ENCODE peak calls at places on chromosomes 12 and 14, in five cellular contexts. V, K, R, F and L are unnamed samples.
A peak's percentile ranks its signal among the peaks of the same experiment; 100 is the strongest.

GRCh38 chr12:131060011-131060703 is 106.5 kb downstream of the ADGRD1 start:
- DNase-seq in V (no peak), K (no peak), R (no peak), F (peak; percentile 40), L (no peak)

GRCh38 chr12:6450091-6450868 is 1.6 kb upstream of the TAPBPL start:
- DNase-seq in V (no peak), K (no peak), R (no peak), F (no peak), L (no peak)

GRCh38 chr12:125159687-125160086 is 94.5 kb downstream of the AACS start:
- DNase-seq in V (no peak), K (no peak), R (no peak), F (no peak), L (no peak)

GRCh38 chr12:20212658-20213387 is 155.5 kb upstream of the PDE3A start:
- DNase-seq in V (peak; percentile 97), K (peak; percentile 83), R (peak; percentile 88), F (peak; percentile 66), L (peak; percentile 99)

GRCh38 chr12:12705833-12706520 is 10.0 kb upstream of the GPR19 start:
- DNase-seq in V (no peak), K (peak; percentile 71), R (no peak), F (peak; percentile 80), L (no peak)

GRCh38 chr14:101508196-101508947 is 52.9 kb upstream of the DIO3 start:
- DNase-seq in V (no peak), K (no peak), R (no peak), F (peak; percentile 23), L (no peak)

GRCh38 chr12:108807996-108808725 is 49.2 kb downstream of the SSH1 start:
- DNase-seq in V (peak; percentile 19), K (no peak), R (no peak), F (no peak), L (no peak)

GRCh38 chr14:104107101-104107581 is 21.6 kb downstream of the ASPG start:
- DNase-seq in V (no peak), K (peak; percentile 43), R (no peak), F (peak; percentile 48), L (no peak)

GRCh38 chr12:106760184-106760531 is 14.3 kb upstream of the RIC8B start:
- DNase-seq in V (no peak), K (no peak), R (no peak), F (no peak), L (no peak)

GRCh38 chr12:91685917-91686316 is 459.7 kb downstream of the BTG1 start:
- DNase-seq in V (peak; percentile 28), K (no peak), R (peak; percentile 47), F (no peak), L (peak; percentile 22)

GRCh38 chr12:47549258-47549657 is 156.6 kb downstream of the RPAP3 start:
- DNase-seq in V (no peak), K (no peak), R (no peak), F (no peak), L (no peak)

GRCh38 chr14:51653096-51653814 is 1.5 kb downstream of the FRMD6 start:
- DNase-seq in V (peak; percentile 88), K (no peak), R (peak; percentile 42), F (no peak), L (no peak)

GRCh38 chr12:91215940-91216454 is 33.4 kb upstream of the DCN start:
- DNase-seq in V (peak; percentile 70), K (no peak), R (peak; percentile 29), F (no peak), L (peak; percentile 65)

GRCh38 chr12:3333583-3333982 is 157.4 kb upstream of the PRMT8 start:
- DNase-seq in V (no peak), K (no peak), R (no peak), F (no peak), L (no peak)

GRCh38 chr12:130565189-130565588 is 150.9 kb downstream of the RIMBP2 start:
- DNase-seq in V (no peak), K (no peak), R (no peak), F (no peak), L (no peak)

GRCh38 chr12:123119808-123120207 is 31.1 kb downstream of the PITPNM2 start:
- DNase-seq in V (no peak), K (no peak), R (peak; percentile 24), F (no peak), L (no peak)

GRCh38 chr14:105489607-105490317 is 1.3 kb upstream of the TEDC1 start:
- DNase-seq in V (peak; percentile 74), K (peak; percentile 85), R (peak; percentile 61), F (peak; percentile 90), L (peak; percentile 43)

GRCh38 chr12:70994217-70994788 is 73.8 kb upstream of the PTPRR start:
- DNase-seq in V (peak; percentile 94), K (no peak), R (peak; percentile 79), F (no peak), L (peak; percentile 95)

GRCh38 chr12:5556033-5556614 is 124.2 kb downstream of the NTF3 start:
- DNase-seq in V (no peak), K (no peak), R (no peak), F (no peak), L (no peak)

GRCh38 chr12:115922952-115923564 is 354.4 kb downstream of the MED13L start:
- DNase-seq in V (no peak), K (no peak), R (no peak), F (no peak), L (no peak)

GRCh38 chr14:51653855-51654548 is 2.3 kb downstream of the FRMD6 start:
- DNase-seq in V (no peak), K (no peak), R (no peak), F (no peak), L (no peak)

GRCh38 chr12:31016057-31016456 is 57.6 kb upstream of the DDX11 start:
- DNase-seq in V (no peak), K (no peak), R (no peak), F (no peak), L (no peak)

GRCh38 chr12:121803861-121804416 is at the start of gene SETD1B:
- DNase-seq in V (peak; percentile 72), K (peak; percentile 84), R (peak; percentile 61), F (peak; percentile 84), L (no peak)

GRCh38 chr12:67649165-67650126 is 901 bp downstream of the DYRK2 start:
- DNase-seq in V (peak; percentile 15), K (peak; percentile 76), R (no peak), F (peak; percentile 73), L (no peak)

GRCh38 chr12:45732936-45733335 is 3.4 kb downstream of the ARID2 start:
- DNase-seq in V (no peak), K (no peak), R (no peak), F (no peak), L (no peak)

GRCh38 chr12:10753066-10753465 is 29.9 kb upstream of the YBX3 start:
- DNase-seq in V (peak; percentile 63), K (no peak), R (peak; percentile 48), F (no peak), L (peak; percentile 61)

GRCh38 chr12:116547955-116548471 is 11.2 kb upstream of the MAP1LC3B2 start:
- DNase-seq in V (peak; percentile 58), K (no peak), R (no peak), F (no peak), L (peak; percentile 40)

GRCh38 chr12:51821423-51822260 is 26.9 kb downstream of the FIGNL2 start:
- DNase-seq in V (no peak), K (no peak), R (no peak), F (no peak), L (no peak)

GRCh38 chr12:113747048-113747447 is 219.1 kb downstream of the RBM19 start:
- DNase-seq in V (no peak), K (no peak), R (no peak), F (no peak), L (no peak)

GRCh38 chr14:68952544-68953535 is 26.3 kb downstream of the ACTN1 start:
- DNase-seq in V (peak; percentile 83), K (no peak), R (peak; percentile 76), F (no peak), L (peak; percentile 57)

GRCh38 chr12:105617141-105617540 is 286.6 kb downstream of the C12orf75 start:
- DNase-seq in V (peak; percentile 20), K (no peak), R (no peak), F (no peak), L (no peak)

GRCh38 chr14:75426332-75427125 is 1.3 kb upstream of the JDP2 start:
- DNase-seq in V (no peak), K (no peak), R (no peak), F (no peak), L (no peak)

GRCh38 chr14:95255013-95255412 is 64.7 kb downstream of the CLMN start:
- DNase-seq in V (no peak), K (no peak), R (no peak), F (no peak), L (no peak)
- H3K4me3 ChIP-seq in V (no peak overlapping the region), K (no peak overlapping the region), R (no peak overlapping the region), F (no peak overlapping the region), L (no peak overlapping the region)

GRCh38 chr12:88720785-88721650 is 140.7 kb upstream of the KITLG start:
- DNase-seq in V (no peak), K (no peak), R (no peak), F (no peak), L (no peak)

GRCh38 chr12:88716240-88716639 is 136.0 kb upstream of the KITLG start:
- DNase-seq in V (no peak), K (no peak), R (no peak), F (no peak), L (no peak)

GRCh38 chr12:88720231-88720630 is 140.0 kb upstream of the KITLG start:
- DNase-seq in V (no peak), K (no peak), R (no peak), F (no peak), L (no peak)

GRCh38 chr12:88715673-88716072 is 135.4 kb upstream of the KITLG start:
- DNase-seq in V (no peak), K (no peak), R (no peak), F (no peak), L (no peak)
- H3K4me3 ChIP-seq in V (no peak overlapping the region), K (no peak overlapping the region), R (no peak overlapping the region), F (no peak overlapping the region), L (no peak overlapping the region)

GRCh38 chr12:54024581-54024980 is 3.7 kb upstream of the HOXC6 start:
- DNase-seq in V (no peak), K (no peak), R (no peak), F (no peak), L (no peak)
- H3K4me3 ChIP-seq in V (peak overlapping the region; percentile 98), K (no peak overlapping the region), R (no peak overlapping the region), F (no peak overlapping the region), L (peak overlapping the region; percentile 28)

DNA sequence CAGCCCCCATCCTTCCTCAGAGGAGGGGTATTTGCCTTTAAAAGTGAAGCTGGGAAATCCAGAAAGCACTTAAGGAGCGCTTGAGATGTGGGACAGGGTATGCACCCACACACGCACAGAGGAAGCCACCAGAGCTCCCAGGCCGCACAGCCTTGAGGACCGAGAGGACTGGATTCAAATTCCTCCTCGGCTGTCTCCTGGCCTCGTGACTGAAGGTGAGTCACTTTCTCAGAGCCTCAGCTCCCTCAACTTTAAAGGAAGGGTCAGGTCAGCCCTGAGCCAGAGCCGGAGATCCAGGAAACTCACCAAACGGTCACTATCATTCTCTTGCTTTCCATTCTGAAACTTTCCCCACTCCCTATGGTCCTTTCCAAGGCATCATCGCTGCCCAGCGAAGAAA is 37.6 kb downstream of the BCL11B start:
- DNase-seq in V (no peak), K (no peak), R (no peak), F (no peak), L (no peak)
- H3K4me3 ChIP-seq in V (no peak overlapping the region), K (no peak overlapping the region), R (no peak overlapping the region), F (no peak overlapping the region), L (no peak overlapping the region)

GRCh38 chr14:60653709-60654161 is 4.5 kb upstream of the SIX1 start:
- DNase-seq in V (no peak), K (no peak), R (no peak), F (no peak), L (no peak)
- H3K4me3 ChIP-seq in V (no peak overlapping the region), K (no peak overlapping the region), R (peak overlapping the region; percentile 33), F (no peak overlapping the region), L (peak overlapping the region; percentile 79)